ENCODE peak calls at places on chromosomes 6 and 20, in five cellular contexts. M is iPS-NIHi11, A is mammary epithelial cell, H is heart right ventricle, I is HCEC 1CT. S is an unnamed sample.

GRCh38 chr6:37155394-37156312 is 14.3 kb upstream of the PIM1 start:
- DNase-seq in M (peak; percentile 4), A (no peak), I (no peak), H (no peak), S (no peak)

GRCh38 chr20:1803216-1804128 is 91.7 kb upstream of the SIRPA start:
- DNase-seq in I (no peak), A (no peak), H (peak; percentile 66), M (peak; percentile 74), S (peak; percentile 81)

GRCh38 chr6:70282906-70283461 is 19.9 kb downstream of the COL9A1 start:
- DNase-seq in I (no peak), H (no peak), A (no peak), M (peak; percentile 84), S (no peak)

GRCh38 chr6:143700684-143701342 is 23.0 kb downstream of the PHACTR2 start:
- DNase-seq in H (no peak), A (no peak), M (no peak), I (peak; percentile 20), S (no peak)

GRCh38 chr6:126147416-126147815 is 161.1 kb downstream of the TRMT11 start:
- DNase-seq in H (no peak), A (no peak), I (no peak), M (no peak), S (no peak)

GRCh38 chr6:158852312-158853071 is 33.3 kb upstream of the EZR start:
- DNase-seq in I (no peak), M (no peak), H (no peak), A (peak; percentile 65), S (no peak)

GRCh38 chr20:35005463-35005961 is 49.8 kb downstream of the MYH7B start:
- DNase-seq in A (no peak), H (no peak), M (peak; percentile 9), I (no peak), S (peak; percentile 46)

GRCh38 chr20:24948939-24949679 is at the start of gene CST7:
- DNase-seq in H (peak; percentile 39), M (no peak), A (peak; percentile 52), I (no peak), S (no peak)

GRCh38 chr6:107491791-107492674 is 2.1 kb downstream of the SOBP start:
- DNase-seq in H (peak; percentile 55), A (peak; percentile 70), M (no peak), I (peak; percentile 58), S (no peak)

GRCh38 chr6:12238191-12238590 is 52.0 kb upstream of the EDN1 start:
- DNase-seq in I (no peak), M (no peak), H (no peak), A (no peak), S (no peak)

GRCh38 chr6:159104931-159105330 is 60.1 kb upstream of the TAGAP start:
- DNase-seq in H (no peak), A (peak; percentile 69), M (no peak), I (no peak), S (no peak)

GRCh38 chr6:163355471-163355991 is 59.0 kb upstream of the QKI start:
- DNase-seq in H (peak; percentile 72), M (no peak), I (peak; percentile 41), A (peak; percentile 14), S (peak; percentile 85)

GRCh38 chr20:49811825-49812462 is 684 bp upstream of the SLC9A8 start:
- DNase-seq in A (no peak), M (no peak), H (no peak), I (peak; percentile 49), S (no peak)

GRCh38 chr20:47487175-47487917 is 14.3 kb upstream of the NCOA3 start:
- DNase-seq in I (no peak), H (no peak), M (no peak), A (peak; percentile 58), S (no peak)

GRCh38 chr20:14288341-14289330 is 48.8 kb downstream of the FLRT3 start:
- DNase-seq in H (no peak), M (no peak), I (peak; percentile 50), A (peak; percentile 99), S (no peak)

GRCh38 chr20:49631074-49631716 is 63.3 kb upstream of the PTGIS start:
- DNase-seq in H (no peak), A (no peak), I (no peak), M (no peak), S (no peak)

GRCh38 chr6:158506577-158506976 is 53.3 kb upstream of the TMEM181 start:
- DNase-seq in I (peak; percentile 19), H (no peak), A (no peak), M (peak; percentile 89), S (no peak)

GRCh38 chr6:167275001-167275400 is 16.1 kb upstream of the UNC93A start:
- DNase-seq in I (no peak), H (no peak), A (no peak), M (no peak), S (no peak)

GRCh38 chr6:157994126-157994795 is 12.6 kb downstream of the SYNJ2 start:
- DNase-seq in A (no peak), I (no peak), M (no peak), H (no peak), S (peak; percentile 16)

GRCh38 chr20:47354710-47355488 is 1.6 kb downstream of the ZMYND8 start:
- DNase-seq in H (no peak), A (peak; percentile 24), I (peak; percentile 60), M (no peak), S (no peak)

GRCh38 chr6:139654888-139655782 is 280.7 kb upstream of the CITED2 start:
- DNase-seq in I (no peak), A (no peak), M (no peak), H (no peak), S (no peak)

GRCh38 chr6:41858703-41859102 is 36.5 kb downstream of the USP49 start:
- DNase-seq in A (no peak), I (no peak), H (no peak), M (no peak), S (no peak)

GRCh38 chr6:6823568-6824224 is 235.2 kb downstream of the LY86 start:
- DNase-seq in I (no peak), H (no peak), A (no peak), M (no peak), S (no peak)

GRCh38 chr20:40996326-40996725 is 32.3 kb upstream of the TOP1 start:
- DNase-seq in A (no peak), M (no peak), I (no peak), H (no peak), S (no peak)

GRCh38 chr6:106739387-106739786 is 110.0 kb downstream of the QRSL1 start:
- DNase-seq in H (peak; percentile 18), I (no peak), M (no peak), A (peak; percentile 99), S (peak; percentile 56)

GRCh38 chr20:25053207-25054132 is 4.5 kb downstream of the ACSS1 start:
- DNase-seq in M (no peak), A (no peak), I (peak; percentile 35), H (peak; percentile 64), S (no peak)

GRCh38 chr6:168414696-168415095 is 26.3 kb upstream of the SMOC2 start:
- DNase-seq in A (no peak), M (no peak), H (no peak), I (no peak), S (no peak)